ENCODE peak calls at places on chromosomes 4 and X, in eight cellular contexts. M is heart left ventricle; T is CD8-positive, alpha-beta memory T cell; Z is aorta; N is neural progenitor cell; G is hepatocyte; C is HepG2; R is transverse colon. D is an unnamed sample. For H3K4me1, the result is how much of the 10 kb centered on the place peaks cover.

GRCh38 chrX:74613350-74614192 is 853 bp downstream of the RLIM start:
- DNase-seq in M (no peak), T (no peak), Z (no peak), N (peak), G (peak), C (peak), R (peak), D (peak)

GRCh38 chrX:25015486-25016360 is at the start of gene ARX:
- DNase-seq in M (peak), T (no peak), Z (no peak), N (peak), G (peak), C (peak), R (peak), D (peak)

GRCh38 chr4:151957163-151957562 is 196.4 kb upstream of the GATB start:
- DNase-seq in M (peak), T (no peak), Z (no peak), N (peak), G (peak), C (peak), R (no peak), D (peak)

GRCh38 chrX:20266810-20267598 is at the start of gene RPS6KA3:
- DNase-seq in M (peak), T (peak), Z (peak), N (peak), G (peak), C (peak), R (peak), D (peak)

GRCh38 chrX:13000311-13000811 is 25.5 kb downstream of the TMSB4X start:
- DNase-seq in M (no peak), T (no peak), Z (no peak), N (no peak), G (no peak), C (no peak), R (no peak), D (no peak)

GRCh38 chrX:55579115-55579514 is 44.1 kb upstream of the FOXR2 start:
- DNase-seq in M (no peak), T (no peak), Z (no peak), N (no peak), G (no peak), C (no peak), R (no peak), D (no peak)

GRCh38 chr4:3365326-3365725 is 72.5 kb downstream of the RGS12 start:
- DNase-seq in M (no peak), T (no peak), Z (no peak), N (no peak), G (peak), C (no peak), R (no peak), D (no peak)

GRCh38 chrX:139844163-139844562 is 88.7 kb downstream of the ATP11C start:
- DNase-seq in M (no peak), T (no peak), Z (no peak), N (no peak), G (peak), C (no peak), R (no peak), D (no peak)

GRCh38 chr4:94525993-94526740 is 74.4 kb downstream of the PDLIM5 start:
- DNase-seq in M (no peak), T (no peak), Z (no peak), N (no peak), G (no peak), C (no peak), R (no peak), D (no peak)

GRCh38 chrX:15761564-15762191 is 23.6 kb downstream of the CA5B start:
- DNase-seq in M (no peak), T (no peak), Z (no peak), N (peak), G (peak), C (no peak), R (no peak), D (peak)

GRCh38 chrX:101190736-101191135 is 28.9 kb upstream of the DRP2 start:
- DNase-seq in M (no peak), T (no peak), Z (no peak), N (no peak), G (no peak), C (no peak), R (no peak), D (no peak)
- H3K4me3 ChIP-seq in M (no peak), T (no peak), Z (no peak), N (no peak), G (no peak), C (no peak), R (no peak), D (no peak)

GRCh38 chr4:8158710-8159521 is at the start of gene ABLIM2:
- DNase-seq in M (peak), T (peak), Z (peak), N (peak), G (peak), C (peak), R (peak), D (peak)
- H3K4me1 ChIP-seq in M (under half), T (under half), Z (under half), N (under half), G (under half), C (under half), R (under half), D (under half)

DNA sequence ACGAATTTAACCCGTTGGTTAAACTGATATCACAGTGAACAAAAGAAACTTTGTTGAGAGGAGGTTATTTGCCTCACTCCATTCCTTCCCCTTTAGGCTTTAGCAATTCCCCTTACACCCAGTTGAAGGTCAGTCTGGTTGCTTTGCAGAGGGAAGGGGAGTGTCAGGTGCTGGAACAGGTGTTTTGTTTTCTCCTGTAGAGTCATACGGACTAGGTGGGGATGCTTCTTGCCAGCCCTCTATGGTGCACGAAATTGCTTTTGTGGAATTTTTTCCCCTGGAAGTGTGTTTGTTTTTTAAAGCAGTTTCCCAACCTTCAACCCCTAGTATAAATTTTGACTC is 33.1 kb downstream of the DLG3 start:
- DNase-seq in M (no peak), T (no peak), Z (no peak), N (no peak), G (no peak), C (peak), R (no peak), D (no peak)
- H3K4me3 ChIP-seq in M (no peak), T (no peak), Z (no peak), N (no peak), G (no peak), C (no peak), R (no peak), D (no peak)

GRCh38 chr4:185209031-185209851 is at the start of gene SNX25:
- DNase-seq in M (peak), T (peak), Z (peak), N (peak), G (peak), C (peak), R (peak), D (peak)
- H3K4me1 ChIP-seq in M (under half), T (under half), Z (under half), N (under half), G (under half), C (half or more), R (under half), D (under half)

GRCh38 chr4:156773648-156774357 is 197.8 kb downstream of the PDGFC start:
- DNase-seq in M (no peak), T (no peak), Z (no peak), N (no peak), G (no peak), C (no peak), R (no peak), D (no peak)
- H3K4me3 ChIP-seq in M (no peak), T (no peak), Z (no peak), N (no peak), G (no peak), C (no peak), R (no peak), D (no peak)

DNA sequence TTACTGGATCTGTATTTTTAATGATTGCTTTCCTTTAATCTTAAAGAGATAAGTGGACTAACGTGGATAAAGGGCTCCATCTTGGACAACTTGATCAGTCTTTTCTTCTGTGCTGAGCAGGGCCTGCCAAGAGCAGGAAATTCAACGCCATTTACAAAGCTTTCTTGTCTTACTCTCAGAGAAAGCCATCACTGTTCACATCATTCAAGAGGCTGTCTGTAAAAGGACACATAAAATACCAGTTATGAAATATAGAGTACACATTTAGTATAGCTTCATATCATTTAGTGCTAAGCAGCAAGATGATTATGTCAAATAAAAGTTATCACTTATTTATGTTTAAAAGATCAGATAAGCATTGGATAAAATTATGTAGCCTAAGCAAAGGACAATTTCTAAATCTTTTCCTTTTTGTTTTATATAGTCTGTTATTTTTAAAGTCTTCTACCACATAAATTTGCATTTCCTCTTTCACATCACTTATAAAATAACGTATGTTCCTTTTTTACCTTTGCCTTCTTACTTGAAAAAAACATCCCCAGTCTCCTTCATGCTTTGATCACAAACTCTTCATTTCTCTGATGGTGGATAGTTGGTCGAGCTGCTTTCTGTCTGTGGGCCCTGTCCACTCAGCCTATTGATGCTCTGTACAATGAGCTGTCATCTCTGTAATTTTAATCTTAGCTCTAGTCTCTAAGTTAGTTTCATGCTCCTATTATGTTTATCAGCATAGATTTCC is 2.1 kb upstream of the CCNG2 start:
- DNase-seq in M (no peak), T (no peak), Z (no peak), N (no peak), G (no peak), C (no peak), R (no peak), D (no peak)
- H3K4me1 ChIP-seq in M (under half), T (under half), Z (under half), N (half or more), G (under half), C (under half), R (under half), D (under half)

GRCh38 chr4:110610620-110610939 is 12.3 kb downstream of the PITX2 start:
- DNase-seq in M (no peak), T (no peak), Z (no peak), N (no peak), G (no peak), C (no peak), R (no peak), D (no peak)

GRCh38 chr4:110612631-110613269 is 10.1 kb downstream of the PITX2 start:
- DNase-seq in M (no peak), T (no peak), Z (peak), N (no peak), G (no peak), C (no peak), R (no peak), D (no peak)

GRCh38 chr4:110611968-110612447 is 10.9 kb downstream of the PITX2 start:
- DNase-seq in M (no peak), T (no peak), Z (no peak), N (no peak), G (no peak), C (no peak), R (no peak), D (no peak)

GRCh38 chr4:110609044-110609750 is 13.7 kb downstream of the PITX2 start:
- DNase-seq in M (no peak), T (no peak), Z (no peak), N (peak), G (no peak), C (no peak), R (no peak), D (no peak)

GRCh38 chr4:110610940-110611785 is 11.7 kb downstream of the PITX2 start:
- DNase-seq in M (no peak), T (no peak), Z (peak), N (no peak), G (no peak), C (no peak), R (peak), D (peak)
- H3K4me3 ChIP-seq in M (no peak), T (no peak), Z (no peak), N (no peak), G (no peak), C (no peak), R (peak), D (no peak)

GRCh38 chr4:7784131-7784870 is 155.4 kb downstream of the AFAP1 start:
- DNase-seq in M (no peak), T (no peak), Z (peak), N (no peak), G (no peak), C (no peak), R (no peak), D (no peak)

GRCh38 chr4:7786517-7786916 is 153.1 kb downstream of the AFAP1 start:
- DNase-seq in M (no peak), T (no peak), Z (peak), N (no peak), G (no peak), C (no peak), R (no peak), D (no peak)

GRCh38 chr4:7786040-7786439 is 153.6 kb downstream of the AFAP1 start:
- DNase-seq in M (no peak), T (no peak), Z (no peak), N (no peak), G (no peak), C (no peak), R (no peak), D (no peak)

GRCh38 chr4:7783560-7783959 is 156.1 kb downstream of the AFAP1 start:
- DNase-seq in M (no peak), T (no peak), Z (peak), N (no peak), G (no peak), C (no peak), R (peak), D (peak)

GRCh38 chr4:7785017-7785416 is 154.6 kb downstream of the AFAP1 start:
- DNase-seq in M (no peak), T (no peak), Z (peak), N (no peak), G (no peak), C (no peak), R (no peak), D (no peak)
- H3K4me1 ChIP-seq in M (under half), T (under half), Z (under half), N (under half), G (under half), C (under half), R (under half), D (under half)